ENCODE peak calls at places on chromosomes 4 and X, in four cellular contexts. One of them, this sample, is unnamed.
A peak's percentile ranks its signal among the peaks of the same experiment; 100 is the strongest.

GRCh38 chr4:3041192-3042142 is 32.9 kb downstream of the HTT-AS start:
- DNase-seq in gastrocnemius medialis: peak; percentile 71
- DNase-seq in cardiac muscle cell: peak; percentile 11
- DNase-seq in IMR-90: peak; percentile 48
- DNase-seq in this sample: peak; percentile 26

GRCh38 chr4:184142121-184143000 is 75.3 kb downstream of the ENPP6 start:
- DNase-seq in gastrocnemius medialis: no peak
- DNase-seq in cardiac muscle cell: no peak
- DNase-seq in IMR-90: no peak
- DNase-seq in this sample: no peak

GRCh38 chr4:14787894-14788293 is 214.4 kb upstream of the CPEB2 start:
- DNase-seq in gastrocnemius medialis: no peak
- DNase-seq in cardiac muscle cell: peak; percentile 40
- DNase-seq in IMR-90: peak; percentile 13
- DNase-seq in this sample: peak; percentile 74

GRCh38 chr4:33722254-33722653 is 2522.1 kb downstream of the ARAP2 start:
- DNase-seq in gastrocnemius medialis: no peak
- DNase-seq in cardiac muscle cell: peak; percentile 66
- DNase-seq in IMR-90: no peak
- DNase-seq in this sample: no peak

GRCh38 chrX:98067611-98068010 is 1183.9 kb downstream of the RPA4 start:
- DNase-seq in gastrocnemius medialis: no peak
- DNase-seq in cardiac muscle cell: no peak
- DNase-seq in IMR-90: peak; percentile 36
- DNase-seq in this sample: peak; percentile 38

GRCh38 chr4:76458297-76458696 is 23.3 kb downstream of the SHROOM3 start:
- DNase-seq in gastrocnemius medialis: no peak
- DNase-seq in cardiac muscle cell: peak; percentile 54
- DNase-seq in IMR-90: no peak
- DNase-seq in this sample: no peak

GRCh38 chrX:134649770-134650169 is 8.5 kb downstream of the PLAC1 start:
- DNase-seq in gastrocnemius medialis: no peak
- DNase-seq in cardiac muscle cell: no peak
- DNase-seq in IMR-90: no peak
- DNase-seq in this sample: no peak

GRCh38 chrX:110046971-110047370 is 44.1 kb downstream of the TMEM164 start:
- DNase-seq in gastrocnemius medialis: no peak
- DNase-seq in cardiac muscle cell: no peak
- DNase-seq in IMR-90: no peak
- DNase-seq in this sample: no peak

GRCh38 chr4:7239844-7240243 is 47.5 kb downstream of the SORCS2 start:
- DNase-seq in gastrocnemius medialis: no peak
- DNase-seq in cardiac muscle cell: no peak
- DNase-seq in IMR-90: no peak
- DNase-seq in this sample: no peak

GRCh38 chr4:101355767-101356702 is 8.7 kb upstream of the PPP3CA start:
- DNase-seq in gastrocnemius medialis: no peak
- DNase-seq in cardiac muscle cell: peak; percentile 90
- DNase-seq in IMR-90: peak; percentile 92
- DNase-seq in this sample: no peak

GRCh38 chr4:67333663-67334062 is 211.6 kb downstream of the CENPC start:
- DNase-seq in gastrocnemius medialis: no peak
- DNase-seq in cardiac muscle cell: no peak
- DNase-seq in IMR-90: no peak
- DNase-seq in this sample: no peak

GRCh38 chr4:38837849-38838248 is 18.8 kb downstream of the TLR6 start:
- DNase-seq in gastrocnemius medialis: no peak
- DNase-seq in cardiac muscle cell: peak; percentile 58
- DNase-seq in IMR-90: peak; percentile 59
- DNase-seq in this sample: no peak

DNA sequence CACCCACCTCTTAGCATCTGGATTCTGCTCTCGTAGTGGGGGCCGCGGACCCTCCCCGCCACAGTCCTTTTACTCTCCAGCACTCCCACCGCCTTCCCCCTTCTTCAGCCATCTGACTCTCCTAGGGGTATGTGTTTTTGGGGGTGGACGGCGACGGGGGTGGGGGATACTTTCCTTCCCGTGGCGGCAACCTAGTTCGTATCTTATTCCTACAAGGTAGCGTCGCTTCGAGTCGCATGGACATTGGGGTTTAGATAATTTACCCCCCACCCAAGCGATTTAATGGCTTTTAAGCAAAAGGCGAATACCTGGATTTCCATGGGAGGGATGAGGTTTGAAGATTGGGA is 1.3 kb upstream of the BCORL1 start:
- DNase-seq in gastrocnemius medialis: no peak
- DNase-seq in cardiac muscle cell: no peak
- DNase-seq in IMR-90: no peak
- DNase-seq in this sample: no peak
- H3K27me3 ChIP-seq in gastrocnemius medialis: no peaks in the 10 kb centered on the region
- H3K27me3 ChIP-seq in cardiac muscle cell: no peaks in the 10 kb centered on the region
- H3K27me3 ChIP-seq in IMR-90: peaks cover 15% of the 10 kb centered on the region
- H3K27me3 ChIP-seq in this sample: peaks cover 1% of the 10 kb centered on the region

GRCh38 chrX:45191820-45192409 is 8.8 kb downstream of the DIPK2B start:
- DNase-seq in gastrocnemius medialis: no peak
- DNase-seq in cardiac muscle cell: peak; percentile 8
- DNase-seq in IMR-90: no peak
- DNase-seq in this sample: no peak

GRCh38 chrX:45198301-45198700 is 2.4 kb downstream of the DIPK2B start:
- DNase-seq in gastrocnemius medialis: no peak
- DNase-seq in cardiac muscle cell: peak; percentile 6
- DNase-seq in IMR-90: no peak
- DNase-seq in this sample: no peak

GRCh38 chrX:45200741-45201234 is at the start of gene DIPK2B:
- DNase-seq in gastrocnemius medialis: no peak
- DNase-seq in cardiac muscle cell: no peak
- DNase-seq in IMR-90: no peak
- DNase-seq in this sample: no peak

GRCh38 chrX:45198706-45199105 is 2.0 kb downstream of the DIPK2B start:
- DNase-seq in gastrocnemius medialis: no peak
- DNase-seq in cardiac muscle cell: no peak
- DNase-seq in IMR-90: no peak
- DNase-seq in this sample: no peak

GRCh38 chrX:45196701-45197100 is 4.0 kb downstream of the DIPK2B start:
- DNase-seq in gastrocnemius medialis: no peak
- DNase-seq in cardiac muscle cell: no peak
- DNase-seq in IMR-90: peak; percentile 61
- DNase-seq in this sample: no peak
- H3K4me3 ChIP-seq in gastrocnemius medialis: peak overlapping the region; percentile 5
- H3K4me3 ChIP-seq in cardiac muscle cell: no peak overlapping the region
- H3K4me3 ChIP-seq in IMR-90: no peak overlapping the region
- H3K4me3 ChIP-seq in this sample: no peak overlapping the region

GRCh38 chrX:136738049-136738729 is 42.5 kb downstream of the ARHGEF6 start:
- DNase-seq in gastrocnemius medialis: no peak
- DNase-seq in cardiac muscle cell: no peak
- DNase-seq in IMR-90: no peak
- DNase-seq in this sample: no peak

GRCh38 chrX:136747003-136747986 is 33.4 kb downstream of the ARHGEF6 start:
- DNase-seq in gastrocnemius medialis: no peak
- DNase-seq in cardiac muscle cell: no peak
- DNase-seq in IMR-90: no peak
- DNase-seq in this sample: no peak

GRCh38 chrX:136745215-136746173 is 35.2 kb downstream of the ARHGEF6 start:
- DNase-seq in gastrocnemius medialis: no peak
- DNase-seq in cardiac muscle cell: no peak
- DNase-seq in IMR-90: no peak
- DNase-seq in this sample: no peak

GRCh38 chrX:136742721-136743379 is 37.9 kb downstream of the ARHGEF6 start:
- DNase-seq in gastrocnemius medialis: no peak
- DNase-seq in cardiac muscle cell: no peak
- DNase-seq in IMR-90: no peak
- DNase-seq in this sample: peak; percentile 61
- H3K27me3 ChIP-seq in gastrocnemius medialis: no peaks in the 10 kb centered on the region
- H3K27me3 ChIP-seq in cardiac muscle cell: no peaks in the 10 kb centered on the region
- H3K27me3 ChIP-seq in IMR-90: no peaks in the 10 kb centered on the region
- H3K27me3 ChIP-seq in this sample: no peaks in the 10 kb centered on the region

DNA sequence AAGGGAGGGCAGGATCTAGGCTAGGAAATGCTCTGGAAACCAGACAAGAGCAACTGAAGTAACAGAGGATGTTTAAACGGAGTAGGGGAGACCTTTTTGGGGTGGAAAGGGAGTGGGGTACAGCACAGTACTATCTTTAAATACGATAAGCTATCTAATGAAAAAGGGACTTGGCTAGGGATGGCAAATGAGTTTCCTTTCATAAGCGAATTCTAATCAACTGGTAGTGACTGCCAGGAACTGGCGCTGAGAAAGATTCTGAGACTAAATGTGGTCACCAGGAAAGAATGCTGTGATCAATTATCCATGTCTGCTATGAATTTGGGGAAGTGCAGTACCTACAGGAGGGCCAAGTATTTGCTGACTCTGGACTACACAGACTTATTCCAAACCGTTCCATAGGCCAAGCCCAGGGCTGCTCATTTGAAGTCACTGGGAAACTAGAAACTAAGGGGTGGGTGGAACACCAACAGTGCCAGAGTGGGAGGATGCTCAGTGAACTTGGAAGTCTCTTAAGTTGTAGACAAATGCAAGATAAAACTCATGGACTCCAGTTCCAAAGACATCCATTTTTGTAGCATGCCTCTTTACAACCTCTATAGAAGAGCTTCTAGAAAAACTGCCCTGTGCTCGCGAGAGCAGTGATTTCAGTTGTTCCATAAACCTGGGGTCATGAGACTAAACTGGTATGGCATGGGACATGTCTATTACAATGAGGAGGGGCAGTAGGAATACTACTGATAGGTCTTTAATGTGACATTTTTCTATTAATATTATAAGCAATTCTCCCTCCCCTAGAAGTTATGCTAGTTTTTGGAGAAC is 2.0 kb downstream of the TRAPPC2 start:
- DNase-seq in gastrocnemius medialis: no peak
- DNase-seq in cardiac muscle cell: no peak
- DNase-seq in IMR-90: no peak
- DNase-seq in this sample: no peak
- H3K4me3 ChIP-seq in gastrocnemius medialis: no peak overlapping the region
- H3K4me3 ChIP-seq in cardiac muscle cell: no peak overlapping the region
- H3K4me3 ChIP-seq in IMR-90: no peak overlapping the region
- H3K4me3 ChIP-seq in this sample: no peak overlapping the region

DNA sequence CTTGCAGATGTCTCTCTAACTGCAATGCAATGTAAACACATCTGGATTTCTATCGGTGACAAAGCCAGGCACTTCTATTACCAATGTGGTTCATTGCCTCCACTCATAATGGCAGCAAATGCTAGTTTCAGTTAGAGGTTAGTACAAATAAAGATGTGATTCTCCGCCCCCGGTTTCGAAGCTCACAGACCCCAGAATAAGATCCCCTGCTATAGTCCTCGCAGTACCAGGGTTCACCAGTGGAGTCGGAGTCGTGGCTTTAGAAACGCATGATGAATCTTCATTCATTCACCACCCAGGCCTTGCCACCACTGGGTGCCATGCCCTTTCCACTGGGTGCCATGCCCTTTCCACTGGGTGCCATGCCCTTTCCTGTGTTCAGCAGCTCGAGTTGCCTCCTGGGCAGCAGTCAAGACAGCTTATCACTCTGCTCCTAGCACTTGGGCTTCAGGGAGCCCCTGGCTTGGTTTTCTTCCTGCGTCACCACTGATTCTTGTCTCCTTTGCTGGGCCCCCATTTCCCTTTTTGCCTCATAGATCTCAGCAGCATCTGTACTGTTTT is 3.5 kb upstream of the NAA10 start:
- DNase-seq in gastrocnemius medialis: no peak
- DNase-seq in cardiac muscle cell: no peak
- DNase-seq in IMR-90: peak; percentile 17
- DNase-seq in this sample: no peak
- H3K27me3 ChIP-seq in gastrocnemius medialis: no peaks in the 10 kb centered on the region
- H3K27me3 ChIP-seq in cardiac muscle cell: no peaks in the 10 kb centered on the region
- H3K27me3 ChIP-seq in IMR-90: peaks cover 3% of the 10 kb centered on the region
- H3K27me3 ChIP-seq in this sample: no peaks in the 10 kb centered on the region

GRCh38 chrX:10484683-10485247 is 135.6 kb downstream of the MID1 start:
- DNase-seq in gastrocnemius medialis: no peak
- DNase-seq in cardiac muscle cell: no peak
- DNase-seq in IMR-90: peak; percentile 23
- DNase-seq in this sample: no peak

GRCh38 chrX:10482708-10483107 is 137.7 kb downstream of the MID1 start:
- DNase-seq in gastrocnemius medialis: no peak
- DNase-seq in cardiac muscle cell: no peak
- DNase-seq in IMR-90: no peak
- DNase-seq in this sample: no peak

GRCh38 chrX:10482262-10482661 is 138.1 kb downstream of the MID1 start:
- DNase-seq in gastrocnemius medialis: no peak
- DNase-seq in cardiac muscle cell: peak; percentile 50
- DNase-seq in IMR-90: no peak
- DNase-seq in this sample: no peak

GRCh38 chrX:10485331-10485730 is 135.1 kb downstream of the MID1 start:
- DNase-seq in gastrocnemius medialis: no peak
- DNase-seq in cardiac muscle cell: peak; percentile 42
- DNase-seq in IMR-90: peak; percentile 13
- DNase-seq in this sample: no peak

GRCh38 chrX:10483191-10483808 is 137.1 kb downstream of the MID1 start:
- DNase-seq in gastrocnemius medialis: no peak
- DNase-seq in cardiac muscle cell: peak; percentile 75
- DNase-seq in IMR-90: no peak
- DNase-seq in this sample: no peak
- H3K4me3 ChIP-seq in gastrocnemius medialis: no peak overlapping the region
- H3K4me3 ChIP-seq in cardiac muscle cell: no peak overlapping the region
- H3K4me3 ChIP-seq in IMR-90: no peak overlapping the region
- H3K4me3 ChIP-seq in this sample: no peak overlapping the region